ENCODE peak calls at places on chromosomes 1 and 21, in eight cellular contexts. X is stimulated activated CD8-positive, alpha-beta memory T cell treated with anti-CD3 and anti-CD28 coated beads, Interleukin-2, amount 100 ng/mL, for 1 hour; M is kidney glomerular epithelial cell; F is COLO829; G is GM23248; I is mesendoderm; Y is KG1; A is pons. P is an unnamed sample.

GRCh38 chr1:27070390-27071048 is 57.9 kb upstream of the TENT5B start:
- DNase-seq in A (peak; percentile 10), G (no peak), F (no peak), I (peak; percentile 57), Y (no peak), M (no peak), X (no peak), P (no peak)

GRCh38 chr1:38962560-38962959 is 20.9 kb upstream of the RHBDL2 start:
- DNase-seq in F (no peak), Y (no peak), X (no peak), I (no peak), G (peak; percentile 58), M (no peak), A (no peak), P (no peak)

GRCh38 chr1:55632058-55632457 is 416.9 kb upstream of the USP24 start:
- DNase-seq in I (no peak), F (peak; percentile 67), G (peak; percentile 78), A (no peak), Y (no peak), X (no peak), M (peak; percentile 7), P (no peak)

GRCh38 chr1:188669715-188670114 is 1807.9 kb downstream of the BRINP3 start:
- DNase-seq in X (no peak), G (no peak), F (no peak), M (no peak), Y (no peak), I (no peak), A (no peak), P (peak; percentile 11)

GRCh38 chr1:222105393-222105737 is 363.5 kb upstream of the DUSP10 start:
- DNase-seq in X (no peak), I (peak; percentile 51), G (no peak), Y (no peak), A (peak; percentile 21), F (no peak), M (no peak), P (no peak)

GRCh38 chr1:69406244-69406643 is 161.5 kb upstream of the LRRC7 start:
- DNase-seq in Y (no peak), G (no peak), X (no peak), M (no peak), I (no peak), A (no peak), F (no peak), P (no peak)

GRCh38 chr21:34690041-34690792 is 21.4 kb downstream of the CLIC6 start:
- DNase-seq in A (no peak), Y (no peak), I (no peak), G (no peak), F (no peak), M (no peak), X (no peak), P (no peak)

GRCh38 chr1:38741341-38741740 is 118.2 kb downstream of the RRAGC start:
- DNase-seq in Y (no peak), F (no peak), M (no peak), A (no peak), I (peak; percentile 98), X (no peak), G (peak; percentile 25), P (no peak)

GRCh38 chr1:5660141-5660935 is 331.9 kb downstream of the NPHP4 start:
- DNase-seq in X (no peak), F (no peak), I (no peak), M (no peak), A (no peak), Y (no peak), G (no peak), P (no peak)

GRCh38 chr1:110155878-110156522 is 5.7 kb downstream of the SLC6A17 start:
- DNase-seq in M (peak; percentile 62), F (peak; percentile 48), A (no peak), I (peak; percentile 71), X (no peak), G (peak; percentile 73), Y (peak; percentile 10), P (no peak)

GRCh38 chr1:56249244-56249643 is 330.1 kb downstream of the PLPP3 start:
- DNase-seq in A (no peak), X (no peak), Y (no peak), M (no peak), F (no peak), G (no peak), I (no peak), P (no peak)

GRCh38 chr1:202176949-202177927 is 16.4 kb upstream of the LGR6 start:
- DNase-seq in Y (no peak), I (no peak), X (no peak), G (no peak), F (no peak), M (no peak), A (no peak), P (no peak)

GRCh38 chr1:220527279-220528048 is 472 bp upstream of the MARK1 start:
- DNase-seq in M (no peak), I (peak; percentile 55), A (peak; percentile 65), Y (no peak), X (no peak), G (peak; percentile 15), F (no peak), P (peak; percentile 82)

GRCh38 chr1:235806128-235806527 is 60.6 kb downstream of the LYST start:
- DNase-seq in I (no peak), M (no peak), F (no peak), G (no peak), A (no peak), X (no peak), Y (no peak), P (no peak)

GRCh38 chr1:25120286-25120685 is 112.0 kb downstream of the SYF2 start:
- DNase-seq in G (no peak), Y (peak; percentile 43), F (no peak), X (no peak), M (no peak), I (no peak), A (no peak), P (peak; percentile 22)

GRCh38 chr1:241926141-241926540 is 31.4 kb upstream of the BECN2 start:
- DNase-seq in X (no peak), A (no peak), I (no peak), F (no peak), G (no peak), M (no peak), Y (no peak), P (no peak)

GRCh38 chr1:36111151-36111550 is 13.9 kb downstream of the COL8A2 start:
- DNase-seq in I (no peak), Y (no peak), A (no peak), G (no peak), X (no peak), F (no peak), M (no peak), P (no peak)

GRCh38 chr1:55147504-55147903 is 67.7 kb downstream of the USP24 start:
- DNase-seq in X (no peak), M (no peak), A (no peak), F (no peak), I (no peak), G (no peak), Y (no peak), P (peak; percentile 24)

GRCh38 chr1:230326971-230327891 is 98.9 kb downstream of the PGBD5 start:
- DNase-seq in I (no peak), A (no peak), Y (no peak), M (no peak), F (no peak), X (no peak), G (peak; percentile 31), P (no peak)

GRCh38 chr21:38993561-38993960 is 187.8 kb downstream of the ETS2 start:
- DNase-seq in Y (no peak), A (no peak), I (no peak), M (peak; percentile 84), F (peak; percentile 67), G (peak; percentile 92), X (no peak), P (no peak)

GRCh38 chr1:115833806-115834205 is 7.1 kb downstream of the NHLH2 start:
- DNase-seq in I (peak; percentile 81), A (no peak), Y (no peak), X (no peak), G (no peak), M (no peak), F (no peak), P (no peak)

GRCh38 chr1:241077386-241078147 is 279.4 kb downstream of the RGS7 start:
- DNase-seq in A (peak; percentile 81), X (no peak), M (no peak), Y (no peak), F (peak; percentile 60), G (peak; percentile 1), I (no peak), P (peak; percentile 72)

GRCh38 chr1:212926364-212926757 is 24.0 kb upstream of the VASH2 start:
- DNase-seq in X (no peak), M (no peak), I (no peak), F (no peak), Y (no peak), G (no peak), A (no peak), P (no peak)

GRCh38 chr1:206729050-206729449 is 41.5 kb upstream of the IL19 start:
- DNase-seq in G (no peak), Y (no peak), A (no peak), I (no peak), X (no peak), F (no peak), M (no peak), P (no peak)

GRCh38 chr1:10171105-10171767 is 39.1 kb upstream of the KIF1B start:
- DNase-seq in I (no peak), A (no peak), M (no peak), G (no peak), X (no peak), Y (no peak), F (no peak), P (no peak)

GRCh38 chr1:35925741-35926140 is 5.2 kb upstream of the AGO3 start:
- DNase-seq in A (no peak), I (no peak), G (peak; percentile 26), Y (no peak), M (no peak), F (no peak), X (no peak), P (no peak)